ENCODE peak calls at places on chromosomes 12 and 14, in four cellular contexts. Y, B, U and J are unnamed samples.

GRCh38 chr12:130765186-130765659 is 49.1 kb upstream of the RIMBP2 start:
- DNase-seq in Y (no peak), B (no peak), U (no peak), J (no peak)

GRCh38 chr14:50013198-50013918 is 103.0 kb downstream of the VCPKMT start:
- DNase-seq in Y (no peak), B (no peak), U (no peak), J (no peak)

GRCh38 chr12:96948782-96949181 is 41.7 kb downstream of the NEDD1 start:
- DNase-seq in Y (no peak), B (no peak), U (no peak), J (no peak)

GRCh38 chr12:92139634-92140555 is 5.8 kb downstream of the BTG1 start:
- DNase-seq in Y (no peak), B (no peak), U (no peak), J (no peak)

GRCh38 chr12:54172102-54172630 is 16.6 kb downstream of the SMUG1 start:
- DNase-seq in Y (no peak), B (no peak), U (no peak), J (no peak)

GRCh38 chr12:24482882-24483604 is 465.9 kb downstream of the BCAT1 start:
- DNase-seq in Y (no peak), B (no peak), U (no peak), J (no peak)

GRCh38 chr14:72962829-72963312 is 36.6 kb downstream of the DCAF4 start:
- DNase-seq in Y (no peak), B (no peak), U (no peak), J (no peak)

GRCh38 chr14:50740858-50741257 is 72.8 kb upstream of the SAV1 start:
- DNase-seq in Y (no peak), B (no peak), U (no peak), J (no peak)

GRCh38 chr14:37179896-37180502 is 7.6 kb upstream of the SLC25A21 start:
- DNase-seq in Y (no peak), B (no peak), U (no peak), J (no peak)

GRCh38 chr12:51721281-51721940 is 127.1 kb downstream of the FIGNL2 start:
- DNase-seq in Y (peak; percentile 45), B (no peak), U (peak; percentile 71), J (peak; percentile 16)

GRCh38 chr12:93877446-93877845 is 200.3 kb downstream of the CRADD start:
- DNase-seq in Y (no peak), B (no peak), U (no peak), J (no peak)

GRCh38 chr14:29925736-29926135 is 1.9 kb downstream of the PRKD1 start:
- DNase-seq in Y (no peak), B (no peak), U (no peak), J (no peak)

GRCh38 chr12:60266381-60266852 is 670.6 kb downstream of the SLC16A7 start:
- DNase-seq in Y (no peak), B (no peak), U (no peak), J (no peak)

GRCh38 chr12:80567391-80567790 is 123.4 kb downstream of the PTPRQ start:
- DNase-seq in Y (no peak), B (no peak), U (no peak), J (no peak)

GRCh38 chr12:102459314-102459713 is 21.0 kb downstream of the IGF1 start:
- DNase-seq in Y (no peak), B (no peak), U (no peak), J (no peak)

GRCh38 chr12:130131025-130131424 is 31.2 kb upstream of the FZD10 start:
- DNase-seq in Y (no peak), B (no peak), U (no peak), J (no peak)

GRCh38 chr12:120470150-120470817 is 736 bp upstream of the SRSF9 start:
- DNase-seq in Y (no peak), B (no peak), U (no peak), J (no peak)

GRCh38 chr14:90624732-90625444 is 191.3 kb downstream of the TTC7B start:
- DNase-seq in Y (no peak), B (no peak), U (no peak), J (no peak)

GRCh38 chr12:8033153-8034044 is 883 bp downstream of the FOXJ2 start:
- DNase-seq in Y (peak; percentile 46), B (no peak), U (no peak), J (peak; percentile 37)

GRCh38 chr12:83784298-83784890 is 1097.7 kb downstream of the TMTC2 start:
- DNase-seq in Y (no peak), B (no peak), U (no peak), J (no peak)

GRCh38 chr12:124233846-124234620 is 60.9 kb upstream of the RFLNA start:
- DNase-seq in Y (no peak), B (no peak), U (no peak), J (no peak)

GRCh38 chr12:93091851-93092558 is 162.9 kb upstream of the EEA1 start:
- DNase-seq in Y (no peak), B (no peak), U (no peak), J (no peak)

GRCh38 chr14:54699735-54700134 is 132.8 kb downstream of the SAMD4A start:
- DNase-seq in Y (no peak), B (no peak), U (no peak), J (no peak)

GRCh38 chr12:102163383-102163782 is 34.2 kb downstream of the PMCH start:
- DNase-seq in Y (no peak), B (no peak), U (no peak), J (no peak)

GRCh38 chr12:71562681-71563595 is 100.7 kb downstream of the ZFC3H1 start:
- DNase-seq in Y (no peak), B (no peak), U (no peak), J (no peak)

GRCh38 chr14:29637406-29637805 is 290.2 kb downstream of the PRKD1 start:
- DNase-seq in Y (no peak), B (no peak), U (peak; percentile 43), J (no peak)

GRCh38 chr12:108568653-108569154 is 6.3 kb downstream of the ISCU start:
- DNase-seq in Y (no peak), B (no peak), U (no peak), J (no peak)

GRCh38 chr14:86153480-86153879 is 623.5 kb downstream of the FLRT2 start:
- DNase-seq in Y (no peak), B (no peak), U (no peak), J (no peak)

GRCh38 chr12:120048258-120048657 is 59.2 kb downstream of the BICDL1 start:
- DNase-seq in Y (no peak), B (no peak), U (no peak), J (no peak)

GRCh38 chr14:32080001-32080510 is 3.0 kb downstream of the ARHGAP5 start:
- DNase-seq in Y (no peak), B (no peak), U (no peak), J (no peak)

GRCh38 chr14:96129128-96129736 is 75.4 kb upstream of the BDKRB2 start:
- DNase-seq in Y (no peak), B (no peak), U (no peak), J (no peak)

GRCh38 chr12:113270709-113271009 is 49.4 kb downstream of the TPCN1 start:
- DNase-seq in Y (no peak), B (no peak), U (peak; percentile 36), J (no peak)
- H3K27ac ChIP-seq in Y (peak overlapping the region; percentile 47), B (peak overlapping the region; percentile 86), U (no peak overlapping the region), J (no peak overlapping the region)

GRCh38 chr12:76921891-76922664 is 43.3 kb upstream of the CSRP2 start:
- DNase-seq in Y (no peak), B (no peak), U (no peak), J (no peak)
- H3K27ac ChIP-seq in Y (no peak overlapping the region), B (peak overlapping the region; percentile 81), U (no peak overlapping the region), J (no peak overlapping the region)

GRCh38 chr14:34692898-34693227 is 21.5 kb downstream of the CFL2 start:
- DNase-seq in Y (no peak), B (no peak), U (no peak), J (no peak)
- H3K27ac ChIP-seq in Y (no peak overlapping the region), B (no peak overlapping the region), U (peak overlapping the region; percentile 16), J (peak overlapping the region; percentile 22)

DNA sequence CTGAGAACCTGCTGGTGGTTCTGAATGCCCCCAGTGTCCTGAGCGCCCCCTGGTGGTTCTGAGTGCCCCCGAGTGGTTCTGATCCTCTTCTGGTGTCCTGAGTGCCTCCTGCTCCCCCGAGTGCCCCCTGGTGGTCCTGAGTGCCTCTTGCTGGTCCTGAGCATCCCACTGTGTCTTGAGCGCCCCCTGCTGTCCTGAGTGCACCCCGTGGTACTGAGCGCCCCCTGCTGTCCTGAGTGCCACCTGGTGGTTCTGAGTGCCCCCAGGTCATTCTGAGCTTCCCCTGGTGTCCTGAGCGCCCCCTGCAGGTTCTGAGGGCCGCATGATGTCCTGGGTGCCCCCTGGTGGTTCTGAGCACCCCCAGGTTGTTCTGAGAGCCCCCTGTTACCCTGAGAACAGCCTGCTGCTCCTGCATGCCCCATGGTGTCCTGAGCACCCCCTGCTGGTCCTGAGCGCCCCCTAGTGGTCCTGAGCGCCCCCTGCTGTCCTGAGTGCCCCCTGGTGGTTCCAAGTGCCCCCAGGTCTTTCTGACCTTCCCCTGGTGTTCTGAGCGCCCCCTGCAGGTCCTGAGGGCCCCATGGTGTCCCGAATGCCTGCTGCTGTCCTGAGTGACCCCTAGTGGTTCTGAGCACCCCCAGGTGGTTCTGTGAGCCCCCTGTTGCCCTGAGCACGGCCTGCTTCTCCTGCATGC is 1165.4 kb downstream of the TMEM121 start:
- DNase-seq in Y (peak; percentile 20), B (no peak), U (no peak), J (no peak)
- H3K27ac ChIP-seq in Y (no peak overlapping the region), B (no peak overlapping the region), U (no peak overlapping the region), J (no peak overlapping the region)

DNA sequence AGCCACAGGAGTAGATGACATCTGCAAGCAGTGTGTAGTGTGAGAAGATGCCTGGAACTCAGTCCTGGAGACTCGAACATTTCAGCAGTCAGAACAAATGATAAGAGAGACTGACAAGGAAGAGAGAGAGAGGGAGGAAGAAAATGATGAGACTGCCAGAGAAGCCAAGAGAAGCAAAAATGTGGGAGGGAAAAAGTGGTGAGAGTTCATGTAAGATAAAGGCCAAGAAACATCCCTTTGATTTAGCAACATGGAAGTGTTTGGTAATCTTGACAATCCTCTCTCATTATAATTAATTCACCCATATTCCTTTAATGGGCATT is 42.6 kb downstream of the LIMA1 start:
- DNase-seq in Y (no peak), B (no peak), U (no peak), J (no peak)
- H3K27ac ChIP-seq in Y (peak overlapping the region; percentile 45), B (peak overlapping the region; percentile 93), U (no peak overlapping the region), J (no peak overlapping the region)

GRCh38 chr14:70904376-70904775 is 2.9 kb upstream of the PCNX1 start:
- DNase-seq in Y (no peak), B (no peak), U (no peak), J (no peak)
- H3K27ac ChIP-seq in Y (peak overlapping the region; percentile 98), B (no peak overlapping the region), U (no peak overlapping the region), J (no peak overlapping the region)

GRCh38 chr12:47194501-47194900 is 114.7 kb upstream of the AMIGO2 start:
- DNase-seq in Y (no peak), B (no peak), U (no peak), J (no peak)
- H3K27ac ChIP-seq in Y (peak overlapping the region; percentile 37), B (no peak overlapping the region), U (no peak overlapping the region), J (no peak overlapping the region)

DNA sequence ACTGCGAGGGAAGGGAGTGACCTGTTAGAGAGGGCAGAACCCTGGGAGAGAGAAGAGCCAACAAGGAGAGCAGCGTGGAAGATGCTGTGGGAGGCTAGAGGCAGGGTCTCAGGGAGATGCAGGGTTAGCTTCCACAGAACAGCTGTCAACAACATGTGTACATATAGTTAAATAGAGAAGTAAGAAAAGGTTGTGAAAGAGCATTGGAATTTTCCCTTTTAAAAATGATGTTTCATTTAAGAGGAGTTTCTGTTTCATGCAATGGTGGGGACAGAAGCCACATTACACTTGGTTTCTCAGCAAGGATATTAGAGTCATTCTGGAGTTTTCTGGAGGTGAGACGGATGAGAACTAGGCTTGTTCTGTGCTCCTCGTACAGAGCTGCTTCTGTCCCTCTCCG is 23.8 kb upstream of the TBC1D30 start:
- DNase-seq in Y (no peak), B (no peak), U (no peak), J (no peak)
- H3K27ac ChIP-seq in Y (peak overlapping the region; percentile 8), B (no peak overlapping the region), U (no peak overlapping the region), J (no peak overlapping the region)